ENCODE peak calls at places on chromosomes 16 and 17, in four cellular contexts. One of them, this sample, is unnamed.

GRCh38 chr17:65048441-65048840 is 8.1 kb downstream of the GNA13 start:
- DNase-seq in K562: no peak
- DNase-seq in HepG2: no peak
- DNase-seq in GM12878: no peak
- DNase-seq in this sample: no peak

GRCh38 chr17:80916246-80916645 is 75.4 kb upstream of the CHMP6 start:
- DNase-seq in K562: no peak
- DNase-seq in GM12878: no peak
- DNase-seq in HepG2: no peak
- DNase-seq in this sample: no peak

GRCh38 chr17:58913971-58914769 is 158.5 kb downstream of the PPM1E start:
- DNase-seq in GM12878: no peak
- DNase-seq in K562: no peak
- DNase-seq in HepG2: no peak
- DNase-seq in this sample: no peak

GRCh38 chr16:4376126-4376819 is 4.6 kb downstream of the VASN start:
- DNase-seq in HepG2: no peak
- DNase-seq in GM12878: no peak
- DNase-seq in K562: peak; percentile 14
- DNase-seq in this sample: no peak

GRCh38 chr16:74029122-74029805 is 267.4 kb upstream of the PSMD7 start:
- DNase-seq in GM12878: no peak
- DNase-seq in HepG2: no peak
- DNase-seq in K562: no peak
- DNase-seq in this sample: no peak

GRCh38 chr16:75097941-75098897 is 18.4 kb downstream of the LDHD start:
- DNase-seq in GM12878: no peak
- DNase-seq in K562: no peak
- DNase-seq in HepG2: no peak
- DNase-seq in this sample: no peak

GRCh38 chr17:43917348-43918025 is 10.2 kb upstream of the MPP2 start:
- DNase-seq in GM12878: no peak
- DNase-seq in K562: peak; percentile 28
- DNase-seq in HepG2: no peak
- DNase-seq in this sample: peak; percentile 84

GRCh38 chr17:66855204-66855603 is 20.3 kb downstream of the CACNG5 start:
- DNase-seq in GM12878: no peak
- DNase-seq in K562: peak; percentile 76
- DNase-seq in HepG2: no peak
- DNase-seq in this sample: peak; percentile 54

GRCh38 chr17:45958994-45959665 is 39.9 kb upstream of the STH start:
- DNase-seq in K562: no peak
- DNase-seq in HepG2: no peak
- DNase-seq in GM12878: no peak
- DNase-seq in this sample: no peak

GRCh38 chr17:66443601-66444000 is 141.2 kb downstream of the PRKCA start:
- DNase-seq in GM12878: no peak
- DNase-seq in HepG2: no peak
- DNase-seq in K562: no peak
- DNase-seq in this sample: no peak

GRCh38 chr16:83125999-83126568 is 499.3 kb downstream of the CDH13 start:
- DNase-seq in GM12878: no peak
- DNase-seq in HepG2: no peak
- DNase-seq in K562: no peak
- DNase-seq in this sample: no peak

GRCh38 chr16:29961127-29961478 is 776 bp upstream of the TMEM219 start:
- DNase-seq in K562: no peak
- DNase-seq in GM12878: no peak
- DNase-seq in HepG2: no peak
- DNase-seq in this sample: no peak

GRCh38 chr17:2709173-2709661 is 2.3 kb downstream of the CLUH start:
- DNase-seq in GM12878: peak; percentile 23
- DNase-seq in K562: no peak
- DNase-seq in HepG2: no peak
- DNase-seq in this sample: no peak

GRCh38 chr17:66508896-66509843 is 206.8 kb downstream of the PRKCA start:
- DNase-seq in K562: peak; percentile 30
- DNase-seq in GM12878: no peak
- DNase-seq in HepG2: no peak
- DNase-seq in this sample: no peak

GRCh38 chr16:57609541-57610401 is 18.7 kb upstream of the ADGRG1 start:
- DNase-seq in HepG2: no peak
- DNase-seq in K562: no peak
- DNase-seq in GM12878: peak; percentile 83
- DNase-seq in this sample: peak; percentile 41

GRCh38 chr17:1227917-1228751 is 42.1 kb upstream of the BHLHA9 start:
- DNase-seq in HepG2: no peak
- DNase-seq in K562: no peak
- DNase-seq in GM12878: peak; percentile 32
- DNase-seq in this sample: peak; percentile 59

DNA sequence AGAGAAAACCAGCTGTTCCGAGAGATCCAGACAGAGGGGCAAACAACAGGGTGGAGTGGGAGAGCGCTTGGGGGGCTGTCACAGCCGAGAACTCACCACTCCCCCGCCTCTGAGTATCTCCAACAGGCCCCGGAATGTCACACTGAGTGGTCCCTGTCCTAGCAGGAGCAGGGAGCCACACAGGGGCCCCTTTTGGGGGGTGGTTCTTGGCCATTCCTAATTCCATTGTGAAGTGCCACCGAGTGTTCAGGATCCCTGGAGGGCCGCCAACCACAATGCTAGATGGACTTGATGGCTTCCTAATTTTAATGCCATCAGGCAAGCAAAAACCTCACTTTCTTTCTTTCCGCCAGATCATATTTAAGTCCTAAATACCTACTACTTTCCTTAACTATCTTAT is 16.8 kb downstream of the ABCA3 start:
- DNase-seq in HepG2: no peak
- DNase-seq in GM12878: no peak
- DNase-seq in K562: no peak
- DNase-seq in this sample: no peak
- TF ChIP-seq HDAC6 in HepG2: no peak
- TF ChIP-seq HDAC6 in GM12878: no peak
- TF ChIP-seq HDAC6 in K562: no peak
- TF ChIP-seq HDAC6 in this sample: no peak

GRCh38 chr16:53053967-53054669 is 673 bp upstream of the CHD9 start:
- DNase-seq in K562: peak; percentile 27
- DNase-seq in GM12878: no peak
- DNase-seq in HepG2: peak; percentile 26
- DNase-seq in this sample: no peak
- TF ChIP-seq GABPA in K562: no peak
- TF ChIP-seq GABPA in GM12878: no peak
- TF ChIP-seq GABPA in HepG2: no peak
- TF ChIP-seq GABPA in this sample: no peak

GRCh38 chr17:29045734-29046133 is 2.8 kb downstream of the PIPOX start:
- DNase-seq in HepG2: peak; percentile 73
- DNase-seq in GM12878: no peak
- DNase-seq in K562: no peak
- DNase-seq in this sample: no peak
- TF ChIP-seq HDAC6 in HepG2: no peak
- TF ChIP-seq HDAC6 in GM12878: no peak
- TF ChIP-seq HDAC6 in K562: no peak
- TF ChIP-seq HDAC6 in this sample: no peak

DNA sequence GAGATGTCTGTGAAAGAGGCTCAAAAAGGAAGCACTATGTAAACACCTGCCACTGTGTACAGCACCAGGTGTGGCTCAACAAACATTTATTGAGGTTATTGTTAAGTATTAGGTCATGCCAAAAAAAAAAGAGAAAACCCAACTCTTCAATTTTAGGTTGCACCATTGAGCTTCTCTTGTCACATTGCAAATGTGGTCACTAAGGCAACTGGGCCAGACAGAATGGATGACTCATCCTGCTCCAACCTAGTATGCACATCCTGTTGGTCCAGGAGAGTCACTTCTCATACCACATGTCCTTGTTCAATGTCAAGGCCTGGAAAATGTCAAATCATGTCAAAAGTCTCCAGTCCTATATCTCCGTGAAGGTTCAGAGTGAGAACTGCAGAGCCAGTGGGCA is 25.0 kb downstream of the HOXB1 start:
- DNase-seq in K562: peak; percentile 64
- DNase-seq in HepG2: peak; percentile 33
- DNase-seq in GM12878: peak; percentile 77
- DNase-seq in this sample: no peak
- TF ChIP-seq GABPA in K562: peak; percentile 34
- TF ChIP-seq GABPA in HepG2: no peak
- TF ChIP-seq GABPA in GM12878: no peak
- TF ChIP-seq GABPA in this sample: no peak

GRCh38 chr17:5506307-5506706 is 19.9 kb downstream of the MIS12 start:
- DNase-seq in K562: no peak
- DNase-seq in GM12878: no peak
- DNase-seq in HepG2: no peak
- DNase-seq in this sample: no peak
- TF ChIP-seq HDAC6 in K562: no peak
- TF ChIP-seq HDAC6 in GM12878: no peak
- TF ChIP-seq HDAC6 in HepG2: no peak
- TF ChIP-seq HDAC6 in this sample: no peak

GRCh38 chr16:17470871-17471744 is at the start of gene XYLT1:
- DNase-seq in K562: peak; percentile 45
- DNase-seq in HepG2: no peak
- DNase-seq in GM12878: no peak
- DNase-seq in this sample: no peak
- TF ChIP-seq GABPA in K562: no peak
- TF ChIP-seq GABPA in HepG2: no peak
- TF ChIP-seq GABPA in GM12878: no peak
- TF ChIP-seq GABPA in this sample: no peak